ENCODE peak calls at places on chromosomes 16 and 17, in nine cellular contexts. O is activated gamma-delta T cell; U is C1 segment of cervical spinal cord; F is skeletal muscle cell; M is HFFc6; Z is retina; Y is stimulated activated CD4-positive, alpha-beta T cell treated with anti-CD3 and anti-CD28 coated beads, TNF-alpha, amount 100 ng/mL, for 48 hours; K is lung; G is CD8-positive, alpha-beta memory T cell. D is an unnamed sample.

GRCh38 chr17:5391678-5392077 is 27.8 kb downstream of the NUP88 start:
- DNase-seq in O (no peak), U (no peak), F (no peak), M (no peak), Z (no peak), Y (no peak), K (no peak), G (no peak), D (no peak)

GRCh38 chr17:21036361-21036881 is 6.4 kb downstream of the USP22 start:
- DNase-seq in O (no peak), U (no peak), F (no peak), M (no peak), Z (no peak), Y (no peak), K (no peak), G (no peak), D (no peak)

GRCh38 chr17:81378941-81379511 is 16.2 kb upstream of the BAHCC1 start:
- DNase-seq in O (no peak), U (no peak), F (no peak), M (no peak), Z (no peak), Y (no peak), K (no peak), G (no peak), D (no peak)

GRCh38 chr16:50310308-50311133 is 44.2 kb downstream of the ADCY7 start:
- DNase-seq in O (no peak), U (no peak), F (no peak), M (no peak), Z (no peak), Y (no peak), K (no peak), G (no peak), D (no peak)

GRCh38 chr16:84042879-84043485 is 387 bp upstream of the SLC38A8 start:
- DNase-seq in O (no peak), U (no peak), F (no peak), M (no peak), Z (peak; percentile 38), Y (no peak), K (no peak), G (no peak), D (no peak)

GRCh38 chr17:37212184-37212583 is 163.6 kb upstream of the C17orf78 start:
- DNase-seq in O (no peak), U (no peak), F (no peak), M (peak; percentile 13), Z (no peak), Y (no peak), K (no peak), G (no peak), D (no peak)

GRCh38 chr17:44324092-44324570 is 492 bp downstream of the SLC25A39 start:
- DNase-seq in O (no peak), U (no peak), F (no peak), M (no peak), Z (no peak), Y (no peak), K (no peak), G (no peak), D (no peak)

GRCh38 chr17:37770631-37771518 is 26.0 kb upstream of the HNF1B start:
- DNase-seq in O (no peak), U (no peak), F (no peak), M (peak; percentile 48), Z (peak; percentile 44), Y (no peak), K (peak; percentile 71), G (no peak), D (peak; percentile 37)

GRCh38 chr16:54374136-54374535 is 87.5 kb upstream of the IRX3 start:
- DNase-seq in O (no peak), U (no peak), F (no peak), M (peak; percentile 33), Z (peak; percentile 72), Y (no peak), K (no peak), G (no peak), D (no peak)

GRCh38 chr16:49405123-49405522 is 31.5 kb downstream of the C16orf78 start:
- DNase-seq in O (no peak), U (no peak), F (no peak), M (no peak), Z (no peak), Y (no peak), K (no peak), G (no peak), D (no peak)

GRCh38 chr17:45162022-45162687 is 480 bp downstream of the HEXIM2 start:
- DNase-seq in O (no peak), U (no peak), F (no peak), M (no peak), Z (no peak), Y (no peak), K (no peak), G (no peak), D (no peak)

GRCh38 chr17:83119987-83120864 is 40.8 kb downstream of the METRNL start:
- DNase-seq in O (no peak), U (no peak), F (no peak), M (no peak), Z (no peak), Y (no peak), K (no peak), G (no peak), D (no peak)

GRCh38 chr17:28087743-28088142 is 45.3 kb downstream of the NLK start:
- DNase-seq in O (no peak), U (no peak), F (no peak), M (no peak), Z (no peak), Y (no peak), K (no peak), G (no peak), D (no peak)

GRCh38 chr17:8923762-8924161 is 41.7 kb downstream of the PIK3R5 start:
- DNase-seq in O (no peak), U (no peak), F (no peak), M (no peak), Z (no peak), Y (no peak), K (no peak), G (no peak), D (no peak)

GRCh38 chr16:79146-80054 is 1.4 kb downstream of the MPG start:
- DNase-seq in O (no peak), U (no peak), F (no peak), M (no peak), Z (no peak), Y (no peak), K (no peak), G (no peak), D (no peak)

GRCh38 chr17:30954046-30954805 is 16.6 kb upstream of the RNF135 start:
- DNase-seq in O (no peak), U (peak; percentile 16), F (no peak), M (no peak), Z (no peak), Y (no peak), K (no peak), G (no peak), D (no peak)

GRCh38 chr16:86642084-86642483 is 63.7 kb downstream of the FOXL1 start:
- DNase-seq in O (no peak), U (no peak), F (no peak), M (no peak), Z (no peak), Y (no peak), K (no peak), G (no peak), D (no peak)

GRCh38 chr16:54632821-54633220 is 297.8 kb upstream of the IRX5 start:
- DNase-seq in O (no peak), U (no peak), F (no peak), M (no peak), Z (peak; percentile 24), Y (no peak), K (no peak), G (no peak), D (no peak)

GRCh38 chr17:60079401-60079861 is 710 bp upstream of the HEATR6 start:
- DNase-seq in O (no peak), U (no peak), F (no peak), M (peak; percentile 47), Z (peak; percentile 45), Y (no peak), K (no peak), G (no peak), D (no peak)

GRCh38 chr16:10888320-10888937 is 11.4 kb downstream of the CIITA start:
- DNase-seq in O (no peak), U (no peak), F (no peak), M (no peak), Z (no peak), Y (no peak), K (no peak), G (no peak), D (no peak)

GRCh38 chr17:29699283-29699682 is 76.6 kb upstream of the CORO6 start:
- DNase-seq in O (no peak), U (no peak), F (no peak), M (no peak), Z (no peak), Y (no peak), K (no peak), G (no peak), D (no peak)

GRCh38 chr16:51134269-51134812 is 16.7 kb downstream of the SALL1 start:
- DNase-seq in O (no peak), U (no peak), F (no peak), M (no peak), Z (peak; percentile 71), Y (no peak), K (no peak), G (no peak), D (no peak)

GRCh38 chr17:80959330-80960036 is 32.2 kb upstream of the CHMP6 start:
- DNase-seq in O (no peak), U (no peak), F (no peak), M (peak; percentile 88), Z (peak; percentile 71), Y (no peak), K (peak; percentile 45), G (no peak), D (peak; percentile 51)

GRCh38 chr16:10741844-10742243 is 1.8 kb upstream of the NUBP1 start:
- DNase-seq in O (no peak), U (no peak), F (no peak), M (no peak), Z (no peak), Y (no peak), K (no peak), G (no peak), D (no peak)

GRCh38 chr16:82761236-82761635 is 134.5 kb downstream of the CDH13 start:
- DNase-seq in O (no peak), U (no peak), F (peak; percentile 78), M (peak; percentile 41), Z (no peak), Y (no peak), K (peak; percentile 38), G (no peak), D (no peak)

GRCh38 chr17:40915199-40915661 is 22.2 kb downstream of the KRT23 start:
- DNase-seq in O (no peak), U (no peak), F (peak; percentile 91), M (peak; percentile 98), Z (no peak), Y (no peak), K (no peak), G (no peak), D (no peak)